ENCODE peak calls at places on chromosomes 11 and 22, in four cellular contexts. P is NCI-H774; B is NCI-H69; F is activated naive CD8-positive, alpha-beta T cell treated with anti-CD3 and anti-CD28 coated beads, Interleukin-2, amount 50 U/mL, for 24 hours. J is an unnamed sample.

GRCh38 chr11:127587511-127587910 is 586.9 kb upstream of the KIRREL3 start:
- DNase-seq in P (no peak), B (no peak), F (no peak), J (no peak)

GRCh38 chr11:45238724-45239123 is 47.4 kb downstream of the SYT13 start:
- DNase-seq in P (no peak), B (no peak), F (no peak), J (no peak)

GRCh38 chr11:21385669-21386068 is 716.3 kb downstream of the NELL1 start:
- DNase-seq in P (no peak), B (no peak), F (no peak), J (no peak)

GRCh38 chr11:43577566-43578264 is 102.8 kb upstream of the HSD17B12 start:
- DNase-seq in P (no peak), B (peak), F (no peak), J (no peak)

GRCh38 chr11:134145715-134146114 is 76.8 kb downstream of the JAM3 start:
- DNase-seq in P (peak), B (peak), F (no peak), J (no peak)

GRCh38 chr22:36726007-36726380 is 22.4 kb upstream of the CACNG2 start:
- DNase-seq in P (no peak), B (no peak), F (no peak), J (no peak)

GRCh38 chr11:72406536-72407507 is 27.5 kb downstream of the CLPB start:
- DNase-seq in P (no peak), B (peak), F (no peak), J (no peak)

GRCh38 chr22:31852691-31853370 is 91.5 kb upstream of the YWHAH start:
- DNase-seq in P (no peak), B (no peak), F (no peak), J (no peak)

GRCh38 chr11:2173150-2173693 is 1.6 kb upstream of the TH start:
- DNase-seq in P (no peak), B (no peak), F (peak), J (no peak)

GRCh38 chr11:26522912-26523610 is 49.0 kb downstream of the MUC15 start:
- DNase-seq in P (no peak), B (peak), F (no peak), J (peak)

GRCh38 chr11:46838501-46838900 is 7.6 kb downstream of the CKAP5 start:
- DNase-seq in P (no peak), B (no peak), F (no peak), J (no peak)

GRCh38 chr11:2468363-2469240 is 23.8 kb downstream of the KCNQ1 start:
- DNase-seq in P (no peak), B (no peak), F (no peak), J (no peak)

GRCh38 chr11:68380786-68381622 is 68.6 kb downstream of the LRP5 start:
- DNase-seq in P (no peak), B (no peak), F (no peak), J (no peak)

GRCh38 chr11:11432621-11433319 is 79.7 kb upstream of the CSNK2A3 start:
- DNase-seq in P (no peak), B (no peak), F (no peak), J (no peak)

GRCh38 chr22:46823248-46823647 is 60.8 kb downstream of the TBC1D22A start:
- DNase-seq in P (no peak), B (no peak), F (no peak), J (no peak)

GRCh38 chr11:1292644-1293618 is 16.5 kb downstream of the TOLLIP start:
- DNase-seq in P (no peak), B (no peak), F (no peak), J (no peak)

GRCh38 chr11:59197990-59198389 is 14.7 kb downstream of the MPEG1 start:
- DNase-seq in P (no peak), B (peak), F (no peak), J (no peak)

GRCh38 chr11:78323356-78323755 is 94.3 kb downstream of the GAB2 start:
- DNase-seq in P (no peak), B (no peak), F (no peak), J (no peak)

GRCh38 chr11:26028294-26028954 is 303.5 kb upstream of the ANO3 start:
- DNase-seq in P (no peak), B (peak), F (no peak), J (no peak)

GRCh38 chr22:19932367-19933206 is 9.0 kb upstream of the COMT start:
- DNase-seq in P (no peak), B (peak), F (no peak), J (no peak)

GRCh38 chr11:68436985-68437926 is 23.3 kb upstream of the PPP6R3 start:
- DNase-seq in P (no peak), B (peak), F (no peak), J (peak)

GRCh38 chr11:126607374-126607773 is 251.9 kb downstream of the ST3GAL4 start:
- DNase-seq in P (peak), B (peak), F (peak), J (peak)

GRCh38 chr22:21020802-21021429 is 6.0 kb downstream of the P2RX6 start:
- DNase-seq in P (peak), B (peak), F (peak), J (peak)

GRCh38 chr11:95700471-95700817 is 89.1 kb downstream of the FAM76B start:
- DNase-seq in P (no peak), B (no peak), F (no peak), J (no peak)

GRCh38 chr22:23838686-23839468 is at the start of gene DERL3:
- DNase-seq in P (peak), B (peak), F (peak), J (peak)

GRCh38 chr22:29041408-29041807 is 20.2 kb downstream of the C22orf31 start:
- DNase-seq in P (no peak), B (no peak), F (no peak), J (no peak)

GRCh38 chr11:23006730-23007129 is 146.5 kb upstream of the CCDC179 start:
- DNase-seq in P (no peak), B (no peak), F (no peak), J (no peak)

GRCh38 chr22:41417622-41418390 is 28.8 kb downstream of the TOB2 start:
- DNase-seq in P (no peak), B (no peak), F (no peak), J (no peak)

GRCh38 chr11:110991621-110992355 is 253.7 kb upstream of the POU2AF2 start:
- DNase-seq in P (no peak), B (peak), F (no peak), J (no peak)

J was measured in ACHN.